ENCODE peak calls at places on chromosomes 2 and 18, in ten cellular contexts. One of them, this sample, is unnamed. For H3K9me3, the result is how much of the 10 kb centered on the place peaks cover.

GRCh38 chr2:20551231-20551944 is 99.5 kb downstream of the HS1BP3 start:
- DNase-seq in fibroblast of lung: no peak
- DNase-seq in breast epithelium: peak
- DNase-seq in tibial artery: no peak
- DNase-seq in WERI-Rb-1: no peak
- DNase-seq in GM23248: peak
- DNase-seq in pancreas: no peak
- DNase-seq in AG04450: no peak
- DNase-seq in IMR-90: no peak
- DNase-seq in right cardiac atrium: no peak
- DNase-seq in this sample: no peak

GRCh38 chr2:231941673-231942072 is 15.5 kb upstream of the NPPC start:
- DNase-seq in right cardiac atrium: no peak
- DNase-seq in AG04450: no peak
- DNase-seq in GM23248: no peak
- DNase-seq in pancreas: no peak
- DNase-seq in fibroblast of lung: no peak
- DNase-seq in breast epithelium: no peak
- DNase-seq in tibial artery: no peak
- DNase-seq in WERI-Rb-1: no peak
- DNase-seq in IMR-90: no peak
- DNase-seq in this sample: no peak

GRCh38 chr2:168169097-168169745 is 78.2 kb downstream of the STK39 start:
- DNase-seq in breast epithelium: no peak
- DNase-seq in IMR-90: peak
- DNase-seq in right cardiac atrium: no peak
- DNase-seq in tibial artery: no peak
- DNase-seq in AG04450: peak
- DNase-seq in pancreas: no peak
- DNase-seq in GM23248: no peak
- DNase-seq in fibroblast of lung: peak
- DNase-seq in WERI-Rb-1: peak
- DNase-seq in this sample: no peak

GRCh38 chr2:27209621-27210401 is 2.0 kb upstream of the ATRAID start:
- DNase-seq in pancreas: no peak
- DNase-seq in IMR-90: peak
- DNase-seq in WERI-Rb-1: no peak
- DNase-seq in fibroblast of lung: peak
- DNase-seq in GM23248: no peak
- DNase-seq in breast epithelium: no peak
- DNase-seq in right cardiac atrium: no peak
- DNase-seq in tibial artery: peak
- DNase-seq in AG04450: no peak
- DNase-seq in this sample: no peak

GRCh38 chr2:168053676-168054075 is 193.7 kb downstream of the STK39 start:
- DNase-seq in right cardiac atrium: no peak
- DNase-seq in AG04450: no peak
- DNase-seq in WERI-Rb-1: no peak
- DNase-seq in IMR-90: no peak
- DNase-seq in breast epithelium: no peak
- DNase-seq in tibial artery: no peak
- DNase-seq in GM23248: no peak
- DNase-seq in fibroblast of lung: no peak
- DNase-seq in pancreas: no peak
- DNase-seq in this sample: no peak

GRCh38 chr2:67825476-67825875 is 237.3 kb downstream of the C1D start:
- DNase-seq in right cardiac atrium: no peak
- DNase-seq in IMR-90: peak
- DNase-seq in WERI-Rb-1: no peak
- DNase-seq in GM23248: peak
- DNase-seq in fibroblast of lung: peak
- DNase-seq in pancreas: no peak
- DNase-seq in breast epithelium: no peak
- DNase-seq in tibial artery: no peak
- DNase-seq in AG04450: no peak
- DNase-seq in this sample: no peak

GRCh38 chr2:72883356-72883962 is 3.7 kb upstream of the SPR start:
- DNase-seq in GM23248: peak
- DNase-seq in WERI-Rb-1: no peak
- DNase-seq in tibial artery: no peak
- DNase-seq in IMR-90: peak
- DNase-seq in AG04450: no peak
- DNase-seq in pancreas: no peak
- DNase-seq in right cardiac atrium: peak
- DNase-seq in fibroblast of lung: peak
- DNase-seq in breast epithelium: no peak
- DNase-seq in this sample: no peak

GRCh38 chr2:156845806-156846558 is 409.8 kb downstream of the GPD2 start:
- DNase-seq in IMR-90: peak
- DNase-seq in right cardiac atrium: no peak
- DNase-seq in AG04450: no peak
- DNase-seq in WERI-Rb-1: no peak
- DNase-seq in pancreas: no peak
- DNase-seq in tibial artery: no peak
- DNase-seq in fibroblast of lung: peak
- DNase-seq in breast epithelium: no peak
- DNase-seq in GM23248: no peak
- DNase-seq in this sample: no peak

GRCh38 chr18:58046087-58046793 is 2.2 kb downstream of the NEDD4L start:
- DNase-seq in right cardiac atrium: no peak
- DNase-seq in fibroblast of lung: no peak
- DNase-seq in AG04450: no peak
- DNase-seq in pancreas: no peak
- DNase-seq in IMR-90: no peak
- DNase-seq in WERI-Rb-1: no peak
- DNase-seq in tibial artery: no peak
- DNase-seq in breast epithelium: no peak
- DNase-seq in GM23248: no peak
- DNase-seq in this sample: no peak

GRCh38 chr2:7011376-7012083 is 94.3 kb downstream of the RNF144A start:
- DNase-seq in WERI-Rb-1: no peak
- DNase-seq in IMR-90: no peak
- DNase-seq in AG04450: no peak
- DNase-seq in fibroblast of lung: peak
- DNase-seq in breast epithelium: no peak
- DNase-seq in tibial artery: no peak
- DNase-seq in GM23248: peak
- DNase-seq in pancreas: no peak
- DNase-seq in right cardiac atrium: no peak
- DNase-seq in this sample: no peak

GRCh38 chr2:98915751-98916358 is 20.2 kb downstream of the CRACDL start:
- DNase-seq in right cardiac atrium: no peak
- DNase-seq in IMR-90: peak
- DNase-seq in GM23248: peak
- DNase-seq in tibial artery: peak
- DNase-seq in AG04450: no peak
- DNase-seq in fibroblast of lung: peak
- DNase-seq in breast epithelium: no peak
- DNase-seq in WERI-Rb-1: no peak
- DNase-seq in pancreas: no peak
- DNase-seq in this sample: no peak

DNA sequence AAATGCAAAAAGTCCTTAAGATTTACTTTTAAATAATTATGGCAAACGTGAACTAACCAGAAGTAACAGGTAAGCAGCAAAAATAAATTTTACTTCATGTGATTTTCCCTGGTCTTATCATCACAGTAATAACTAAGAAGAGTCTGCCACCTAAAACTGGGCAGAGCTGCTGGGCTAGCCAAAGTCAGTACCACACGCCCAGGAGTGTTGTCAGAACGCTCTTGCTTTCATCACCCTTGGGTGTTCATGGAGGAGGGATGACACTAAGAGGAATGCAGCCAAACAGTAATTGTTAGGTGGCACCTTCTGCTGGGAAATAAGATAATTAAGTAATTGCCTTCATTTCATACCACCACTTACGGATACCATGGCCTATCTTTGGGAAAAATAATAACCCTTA is 92.0 kb upstream of the NEUROD1 start:
- DNase-seq in WERI-Rb-1: no peak
- DNase-seq in GM23248: no peak
- DNase-seq in pancreas: no peak
- DNase-seq in fibroblast of lung: no peak
- DNase-seq in IMR-90: no peak
- DNase-seq in AG04450: no peak
- DNase-seq in right cardiac atrium: no peak
- DNase-seq in breast epithelium: no peak
- DNase-seq in tibial artery: no peak
- DNase-seq in this sample: no peak
- H3K9me3 ChIP-seq in WERI-Rb-1: under half
- H3K9me3 ChIP-seq in GM23248: under half
- H3K9me3 ChIP-seq in pancreas: under half
- H3K9me3 ChIP-seq in fibroblast of lung: under half
- H3K9me3 ChIP-seq in IMR-90: under half
- H3K9me3 ChIP-seq in AG04450: under half
- H3K9me3 ChIP-seq in right cardiac atrium: under half
- H3K9me3 ChIP-seq in breast epithelium: under half
- H3K9me3 ChIP-seq in tibial artery: under half
- H3K9me3 ChIP-seq in this sample: under half

GRCh38 chr18:49788327-49788908 is 24.9 kb downstream of the ACAA2 start:
- DNase-seq in right cardiac atrium: no peak
- DNase-seq in breast epithelium: no peak
- DNase-seq in tibial artery: no peak
- DNase-seq in GM23248: peak
- DNase-seq in pancreas: no peak
- DNase-seq in AG04450: no peak
- DNase-seq in IMR-90: peak
- DNase-seq in fibroblast of lung: peak
- DNase-seq in WERI-Rb-1: no peak
- DNase-seq in this sample: no peak
- H3K4me3 ChIP-seq in right cardiac atrium: no peak
- H3K4me3 ChIP-seq in breast epithelium: no peak
- H3K4me3 ChIP-seq in tibial artery: no peak
- H3K4me3 ChIP-seq in GM23248: peak
- H3K4me3 ChIP-seq in pancreas: peak
- H3K4me3 ChIP-seq in AG04450: no peak
- H3K4me3 ChIP-seq in IMR-90: no peak
- H3K4me3 ChIP-seq in fibroblast of lung: peak
- H3K4me3 ChIP-seq in WERI-Rb-1: no peak
- H3K4me3 ChIP-seq in this sample: no peak

GRCh38 chr2:141508086-141508749 is 622.6 kb downstream of the LRP1B start:
- DNase-seq in fibroblast of lung: no peak
- DNase-seq in right cardiac atrium: no peak
- DNase-seq in pancreas: no peak
- DNase-seq in WERI-Rb-1: no peak
- DNase-seq in GM23248: peak
- DNase-seq in AG04450: no peak
- DNase-seq in breast epithelium: no peak
- DNase-seq in tibial artery: no peak
- DNase-seq in IMR-90: peak
- DNase-seq in this sample: no peak

GRCh38 chr2:141508806-141509595 is 621.8 kb downstream of the LRP1B start:
- DNase-seq in pancreas: no peak
- DNase-seq in fibroblast of lung: no peak
- DNase-seq in GM23248: no peak
- DNase-seq in WERI-Rb-1: no peak
- DNase-seq in IMR-90: peak
- DNase-seq in tibial artery: no peak
- DNase-seq in breast epithelium: no peak
- DNase-seq in right cardiac atrium: no peak
- DNase-seq in AG04450: no peak
- DNase-seq in this sample: no peak

GRCh38 chr2:141501743-141502142 is 629.1 kb downstream of the LRP1B start:
- DNase-seq in tibial artery: no peak
- DNase-seq in breast epithelium: no peak
- DNase-seq in pancreas: no peak
- DNase-seq in AG04450: no peak
- DNase-seq in fibroblast of lung: no peak
- DNase-seq in WERI-Rb-1: no peak
- DNase-seq in GM23248: no peak
- DNase-seq in right cardiac atrium: no peak
- DNase-seq in IMR-90: no peak
- DNase-seq in this sample: no peak

GRCh38 chr2:141506116-141506515 is 624.7 kb downstream of the LRP1B start:
- DNase-seq in WERI-Rb-1: no peak
- DNase-seq in GM23248: no peak
- DNase-seq in breast epithelium: no peak
- DNase-seq in tibial artery: no peak
- DNase-seq in fibroblast of lung: no peak
- DNase-seq in AG04450: no peak
- DNase-seq in IMR-90: no peak
- DNase-seq in pancreas: no peak
- DNase-seq in right cardiac atrium: no peak
- DNase-seq in this sample: no peak
- H3K27ac ChIP-seq in WERI-Rb-1: no peak
- H3K27ac ChIP-seq in GM23248: no peak
- H3K27ac ChIP-seq in breast epithelium: no peak
- H3K27ac ChIP-seq in tibial artery: no peak
- H3K27ac ChIP-seq in fibroblast of lung: no peak
- H3K27ac ChIP-seq in AG04450: no peak
- H3K27ac ChIP-seq in IMR-90: no peak
- H3K27ac ChIP-seq in pancreas: no peak
- H3K27ac ChIP-seq in right cardiac atrium: no peak
- H3K27ac ChIP-seq in this sample: no peak

GRCh38 chr18:42409005-42409404 is 454.0 kb downstream of the PIK3C3 start:
- DNase-seq in WERI-Rb-1: no peak
- DNase-seq in AG04450: no peak
- DNase-seq in fibroblast of lung: no peak
- DNase-seq in breast epithelium: no peak
- DNase-seq in GM23248: no peak
- DNase-seq in pancreas: no peak
- DNase-seq in IMR-90: no peak
- DNase-seq in tibial artery: no peak
- DNase-seq in right cardiac atrium: no peak
- DNase-seq in this sample: no peak

GRCh38 chr18:42414756-42415454 is 459.9 kb downstream of the PIK3C3 start:
- DNase-seq in right cardiac atrium: peak
- DNase-seq in fibroblast of lung: peak
- DNase-seq in GM23248: peak
- DNase-seq in WERI-Rb-1: no peak
- DNase-seq in tibial artery: no peak
- DNase-seq in AG04450: no peak
- DNase-seq in pancreas: no peak
- DNase-seq in IMR-90: no peak
- DNase-seq in breast epithelium: no peak
- DNase-seq in this sample: no peak

GRCh38 chr18:42412281-42412680 is 457.2 kb downstream of the PIK3C3 start:
- DNase-seq in breast epithelium: no peak
- DNase-seq in WERI-Rb-1: no peak
- DNase-seq in right cardiac atrium: no peak
- DNase-seq in tibial artery: no peak
- DNase-seq in AG04450: no peak
- DNase-seq in GM23248: no peak
- DNase-seq in IMR-90: no peak
- DNase-seq in fibroblast of lung: no peak
- DNase-seq in pancreas: no peak
- DNase-seq in this sample: no peak

GRCh38 chr18:42413870-42414269 is 458.8 kb downstream of the PIK3C3 start:
- DNase-seq in pancreas: no peak
- DNase-seq in GM23248: peak
- DNase-seq in fibroblast of lung: peak
- DNase-seq in WERI-Rb-1: no peak
- DNase-seq in AG04450: no peak
- DNase-seq in tibial artery: no peak
- DNase-seq in right cardiac atrium: no peak
- DNase-seq in IMR-90: no peak
- DNase-seq in breast epithelium: no peak
- DNase-seq in this sample: no peak

DNA sequence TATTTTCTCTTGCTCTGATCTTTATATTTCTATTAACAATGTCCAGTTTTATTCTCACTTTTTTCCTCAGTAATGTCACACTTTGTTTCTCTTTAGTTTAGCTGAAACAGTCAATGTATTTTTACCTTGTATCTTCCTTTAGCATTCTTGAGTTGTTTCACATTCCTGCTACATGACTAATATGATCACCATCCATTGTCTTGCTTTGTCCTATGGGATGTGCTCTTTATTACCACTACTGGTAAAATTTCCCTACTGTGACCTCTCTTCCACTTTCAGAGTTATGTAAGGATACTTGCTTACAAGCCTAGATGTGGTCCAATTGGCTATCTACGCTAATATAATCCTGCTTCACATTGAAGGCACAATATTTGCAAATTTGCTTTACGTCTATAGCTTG is 457.9 kb downstream of the PIK3C3 start:
- DNase-seq in breast epithelium: no peak
- DNase-seq in fibroblast of lung: no peak
- DNase-seq in pancreas: no peak
- DNase-seq in WERI-Rb-1: no peak
- DNase-seq in tibial artery: no peak
- DNase-seq in GM23248: no peak
- DNase-seq in IMR-90: no peak
- DNase-seq in AG04450: no peak
- DNase-seq in right cardiac atrium: no peak
- DNase-seq in this sample: no peak
- H3K9me3 ChIP-seq in breast epithelium: under half
- H3K9me3 ChIP-seq in fibroblast of lung: under half
- H3K9me3 ChIP-seq in pancreas: under half
- H3K9me3 ChIP-seq in WERI-Rb-1: under half
- H3K9me3 ChIP-seq in tibial artery: under half
- H3K9me3 ChIP-seq in GM23248: under half
- H3K9me3 ChIP-seq in IMR-90: under half
- H3K9me3 ChIP-seq in AG04450: under half
- H3K9me3 ChIP-seq in right cardiac atrium: under half
- H3K9me3 ChIP-seq in this sample: under half